ENCODE peak calls at places on chromosome 7, in five cellular contexts. H, L, B, V and J are unnamed samples.

GRCh38 chr7:123916240-123916724 is 8.8 kb upstream of the SPAM1 start:
- DNase-seq in L (peak; percentile 30), H (peak; percentile 13), B (no peak), V (no peak), J (peak; percentile 22)

GRCh38 chr7:26192485-26193087 is 8.0 kb downstream of the HNRNPA2B1 start:
- DNase-seq in B (no peak), V (no peak), L (no peak), H (no peak), J (no peak)

GRCh38 chr7:131899271-131900030 is 343.0 kb upstream of the PODXL start:
- DNase-seq in H (no peak), B (no peak), L (no peak), V (no peak), J (no peak)

GRCh38 chr7:93723424-93724124 is 149.1 kb upstream of the CALCR start:
- DNase-seq in H (no peak), B (no peak), L (no peak), V (no peak), J (no peak)

GRCh38 chr7:155794196-155794595 is 18.1 kb downstream of the SHH start:
- DNase-seq in V (no peak), B (no peak), H (no peak), L (no peak), J (no peak)

GRCh38 chr7:18552311-18552916 is 56.9 kb downstream of the HDAC9 start:
- DNase-seq in L (no peak), H (no peak), B (no peak), V (no peak), J (no peak)

GRCh38 chr7:63925626-63926460 is 72.8 kb upstream of the ZNF722 start:
- DNase-seq in H (no peak), V (no peak), L (peak; percentile 6), B (no peak), J (no peak)

GRCh38 chr7:100753750-100754149 is 20.4 kb downstream of the ZAN start:
- DNase-seq in B (no peak), H (no peak), V (no peak), L (no peak), J (no peak)

GRCh38 chr7:70608229-70608628 is 523.7 kb upstream of the GALNT17 start:
- DNase-seq in H (no peak), V (no peak), B (no peak), L (no peak), J (no peak)

GRCh38 chr7:8086239-8086638 is 117.6 kb downstream of the GLCCI1 start:
- DNase-seq in B (no peak), H (no peak), V (no peak), L (no peak), J (no peak)

GRCh38 chr7:52851547-52851946 is 183.9 kb upstream of the POM121L12 start:
- DNase-seq in H (no peak), L (no peak), V (no peak), B (no peak), J (no peak)

GRCh38 chr7:44673324-44673723 is 66.9 kb downstream of the OGDH start:
- DNase-seq in L (no peak), V (no peak), B (no peak), H (no peak), J (no peak)

GRCh38 chr7:67019562-67020390 is 23.1 kb downstream of the TYW1 start:
- DNase-seq in B (no peak), L (no peak), H (no peak), V (no peak), J (no peak)

GRCh38 chr7:96526492-96526891 is 183.2 kb downstream of the SEM1 start:
- DNase-seq in B (no peak), V (no peak), H (no peak), L (no peak), J (no peak)

GRCh38 chr7:119783799-119784198 is 489.2 kb upstream of the KCND2 start:
- DNase-seq in H (no peak), B (no peak), V (no peak), L (no peak), J (no peak)

GRCh38 chr7:87316846-87317545 is 28.5 kb upstream of the CROT start:
- DNase-seq in L (no peak), B (no peak), V (no peak), H (peak; percentile 11), J (no peak)

GRCh38 chr7:108486291-108486966 is 30.2 kb upstream of the NRCAM start:
- DNase-seq in H (no peak), V (no peak), L (no peak), B (no peak), J (no peak)
- TF ChIP-seq SUZ12 in H (no peak), V (no peak), L (no peak), B (no peak), J (no peak)

DNA sequence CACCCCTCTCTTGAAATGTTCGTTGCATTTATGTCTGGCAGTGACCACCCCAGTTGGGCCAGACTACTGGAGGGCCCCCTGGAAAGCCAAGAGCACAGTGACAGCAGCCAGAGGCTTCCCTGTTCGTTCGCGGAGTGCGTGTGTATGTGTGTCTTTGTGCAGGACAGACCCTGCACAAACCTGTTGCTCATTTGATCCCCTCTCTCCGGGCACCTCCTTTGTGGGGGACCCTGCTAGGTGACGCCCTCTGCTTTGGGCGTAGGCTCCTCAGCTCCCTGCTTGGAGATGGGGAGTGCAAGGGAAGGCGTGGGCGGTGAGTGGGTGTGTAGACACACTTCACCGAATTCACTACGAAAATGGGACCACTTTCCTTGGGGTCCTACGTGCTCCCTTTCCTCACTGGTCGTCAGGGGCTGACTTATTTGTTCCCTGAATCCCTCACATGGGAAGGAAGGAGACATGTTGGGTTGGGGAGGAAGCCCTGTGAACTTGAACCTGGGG is 38.7 kb downstream of the AGAP3 start:
- DNase-seq in B (no peak), L (no peak), V (no peak), H (no peak), J (no peak)
- TF ChIP-seq SUZ12 in B (no peak), L (no peak), V (no peak), H (no peak), J (no peak)

GRCh38 chr7:133564484-133564883 is 311.6 kb downstream of the EXOC4 start:
- DNase-seq in B (no peak), H (no peak), L (no peak), V (no peak), J (no peak)

GRCh38 chr7:133562617-133563016 is 309.7 kb downstream of the EXOC4 start:
- DNase-seq in H (no peak), B (no peak), V (no peak), L (no peak), J (no peak)

GRCh38 chr7:133560900-133561299 is 308.0 kb downstream of the EXOC4 start:
- DNase-seq in B (no peak), H (no peak), V (no peak), L (no peak), J (no peak)

GRCh38 chr7:133563196-133563707 is 310.4 kb downstream of the EXOC4 start:
- DNase-seq in L (no peak), H (no peak), B (no peak), V (no peak), J (no peak)

DNA sequence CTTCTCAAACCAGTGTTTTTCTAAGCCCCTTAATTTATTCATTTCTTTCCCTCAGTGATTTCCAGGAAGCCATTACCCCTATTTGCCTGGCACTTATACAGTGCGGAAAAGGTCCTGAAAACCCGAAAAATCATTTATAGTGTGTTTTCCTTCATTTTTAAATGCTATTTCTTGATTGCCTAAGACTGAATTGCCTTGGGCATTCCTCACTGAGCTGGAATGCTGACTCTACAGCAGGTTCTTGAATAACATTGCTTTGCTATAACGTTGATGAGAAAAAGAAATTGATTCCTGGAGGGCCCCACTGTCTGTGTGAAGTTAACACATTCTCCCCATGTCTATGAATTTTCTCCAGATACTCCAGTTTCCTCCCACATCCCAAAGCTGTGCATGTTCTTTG is 308.5 kb downstream of the EXOC4 start:
- DNase-seq in V (no peak), H (no peak), L (no peak), B (no peak), J (no peak)
- TF ChIP-seq SUZ12 in V (no peak), H (no peak), L (no peak), B (no peak), J (no peak)

DNA sequence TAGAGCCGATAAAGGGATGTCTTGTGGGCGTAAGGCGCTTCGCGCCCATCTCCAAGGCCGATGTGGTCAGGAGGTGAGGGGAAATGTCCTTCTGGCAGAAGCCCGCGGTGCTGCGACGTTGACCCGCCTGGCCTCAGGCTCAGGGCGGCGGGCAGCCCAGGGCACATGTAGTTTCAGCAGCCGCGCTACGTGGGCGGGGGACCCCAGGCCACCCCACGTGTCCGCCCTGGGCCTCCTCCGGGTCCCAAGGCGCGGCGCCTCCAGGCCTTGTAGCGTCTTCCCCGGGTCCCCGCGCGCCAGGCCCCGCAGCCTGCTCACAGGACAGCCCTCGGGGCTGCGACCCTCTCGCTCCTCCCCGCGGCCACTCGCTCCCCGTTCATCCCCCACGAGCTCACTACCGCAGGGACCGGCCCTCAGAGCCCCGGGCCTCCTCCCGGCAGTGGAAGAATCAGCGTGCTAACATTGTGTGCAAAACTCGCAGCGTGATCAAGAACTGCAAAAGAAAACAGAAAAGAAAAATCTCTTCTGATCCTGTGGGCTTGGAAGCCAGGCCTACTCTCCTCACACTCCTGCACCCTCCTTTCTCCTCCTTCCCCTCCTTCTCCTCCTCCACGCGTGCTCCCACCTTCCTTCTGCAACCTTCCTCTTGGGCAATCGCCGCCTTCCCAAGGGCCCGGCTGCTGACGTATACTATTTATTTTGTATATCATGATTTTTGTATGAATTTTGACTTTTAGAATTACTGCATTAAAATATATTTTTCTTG is 4.4 kb upstream of the TBX20 start:
- DNase-seq in B (no peak), H (no peak), V (no peak), L (no peak), J (no peak)
- TF ChIP-seq SUZ12 in B (no peak), H (no peak), V (no peak), L (peak; percentile 81), J (no peak)

GRCh38 chr7:157337316-157338149 is 729 bp downstream of the DNAJB6 start:
- DNase-seq in B (no peak), V (no peak), L (no peak), H (peak; percentile 29), J (peak; percentile 78)
- TF ChIP-seq SUZ12 in B (no peak), V (no peak), L (no peak), H (no peak), J (no peak)

DNA sequence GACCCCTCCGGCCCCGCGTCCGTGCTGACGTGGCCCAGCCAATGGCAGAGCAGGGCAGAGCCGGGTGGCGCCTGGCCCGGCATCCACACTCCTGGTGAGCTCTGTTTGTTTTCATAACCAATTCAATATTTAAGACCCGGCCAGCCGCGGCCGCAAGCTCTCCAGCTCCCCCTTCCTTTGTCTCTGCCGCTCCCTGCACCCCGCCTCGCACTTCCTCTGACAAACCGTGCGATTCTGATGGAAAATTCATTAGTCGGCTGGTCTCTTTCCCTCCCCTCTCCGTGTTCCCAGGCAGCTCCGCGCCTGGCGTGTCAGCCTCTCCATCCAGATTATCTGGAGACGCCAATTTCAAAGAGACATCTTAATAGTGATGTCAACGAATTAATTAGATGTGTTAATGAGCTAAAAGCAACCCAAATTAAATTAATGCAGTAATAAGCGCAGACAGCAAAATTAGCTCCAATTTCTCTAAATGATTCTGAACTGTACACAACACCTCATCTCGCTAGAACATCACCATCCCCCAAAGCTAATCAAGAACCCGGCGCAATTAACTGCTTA is 55.3 kb downstream of the MICALL2 start:
- DNase-seq in B (no peak), L (peak; percentile 39), V (no peak), H (no peak), J (peak; percentile 38)
- TF ChIP-seq SUZ12 in B (no peak), L (no peak), V (no peak), H (no peak), J (no peak)